ENCODE peak calls at places on chromosomes 16 and 17, in nine cellular contexts. Q, P, Y, F, O, G, E, K and X are unnamed samples.

GRCh38 chr17:61403846-61404701 is 4.4 kb downstream of the TBX2 start:
- DNase-seq in G (no peak), Y (no peak), Q (no peak), F (no peak), E (no peak), K (peak; percentile 37), P (no peak), O (no peak), X (no peak)

GRCh38 chr16:9119795-9120194 is 28.4 kb downstream of the HAPSTR1 start:
- DNase-seq in G (no peak), E (no peak), Y (no peak), F (no peak), Q (no peak), O (no peak), P (no peak), K (no peak), X (no peak)

GRCh38 chr16:24626251-24626650 is 86.9 kb downstream of the RBBP6 start:
- DNase-seq in F (no peak), E (no peak), P (no peak), Y (peak; percentile 71), G (no peak), O (no peak), K (no peak), Q (no peak), X (no peak)

GRCh38 chr16:729768-730665 is 3.1 kb downstream of the HAGHL start:
- DNase-seq in O (no peak), Q (no peak), P (no peak), F (no peak), K (no peak), Y (peak; percentile 19), E (no peak), G (no peak), X (no peak)

GRCh38 chr16:2858245-2859025 is 465 bp upstream of the PRSS22 start:
- DNase-seq in Y (peak; percentile 97), P (no peak), Q (no peak), G (peak; percentile 40), K (no peak), E (no peak), O (no peak), F (no peak), X (no peak)

GRCh38 chr16:25092489-25092888 is 19.1 kb upstream of the LCMT1 start:
- DNase-seq in Q (no peak), O (no peak), P (no peak), F (no peak), K (no peak), Y (no peak), E (no peak), G (no peak), X (no peak)

GRCh38 chr16:23509763-23510153 is 536 bp downstream of the GGA2 start:
- DNase-seq in K (no peak), Y (no peak), G (peak; percentile 22), E (no peak), P (peak; percentile 16), Q (peak; percentile 22), O (no peak), F (no peak), X (no peak)

GRCh38 chr17:69500911-69501429 is 86.5 kb downstream of the MAP2K6 start:
- DNase-seq in G (no peak), K (no peak), Y (no peak), F (no peak), P (no peak), O (no peak), Q (no peak), E (peak; percentile 51), X (no peak)

GRCh38 chr17:45318561-45319230 is 1.9 kb upstream of the MAP3K14 start:
- DNase-seq in Y (peak; percentile 87), O (no peak), E (no peak), G (peak; percentile 51), Q (no peak), K (no peak), P (no peak), F (no peak), X (no peak)

GRCh38 chr17:82816358-82816757 is 23.5 kb downstream of the ZNF750 start:
- DNase-seq in E (no peak), P (no peak), K (no peak), Q (no peak), G (no peak), O (no peak), Y (no peak), F (no peak), X (no peak)